ENCODE peak calls at places on chromosomes 1 and 21, in four cellular contexts. J is HuH-7.5, R is cardiac septum, K is NCI-H524. E is an unnamed sample.

GRCh38 chr1:20530901-20531300 is 21.5 kb upstream of the FAM43B start:
- DNase-seq in J (no peak), R (no peak), K (no peak), E (no peak)

GRCh38 chr1:111516008-111516535 is 12.6 kb upstream of the ADORA3 start:
- DNase-seq in J (no peak), R (peak), K (peak), E (no peak)

GRCh38 chr1:231428392-231428791 is 6.3 kb upstream of the EGLN1 start:
- DNase-seq in J (no peak), R (no peak), K (no peak), E (no peak)

GRCh38 chr1:42529724-42530161 is 66.7 kb downstream of the CCDC30 start:
- DNase-seq in J (no peak), R (no peak), K (no peak), E (no peak)

GRCh38 chr1:41802532-41803501 is 115.9 kb downstream of the HIVEP3 start:
- DNase-seq in J (no peak), R (peak), K (peak), E (no peak)

GRCh38 chr21:46469275-46469674 is 10.6 kb downstream of the DIP2A start:
- DNase-seq in J (no peak), R (no peak), K (no peak), E (no peak)

GRCh38 chr1:225824522-225824921 is 14.6 kb downstream of the EPHX1 start:
- DNase-seq in J (no peak), R (no peak), K (peak), E (no peak)

GRCh38 chr1:46186076-46186475 is 9.8 kb upstream of the P3R3URF start:
- DNase-seq in J (no peak), R (no peak), K (no peak), E (no peak)

GRCh38 chr1:177706977-177707376 is 262.9 kb downstream of the SEC16B start:
- DNase-seq in J (no peak), R (no peak), K (no peak), E (no peak)

GRCh38 chr1:207913951-207914350 is 3.0 kb upstream of the CD34 start:
- DNase-seq in J (no peak), R (no peak), K (no peak), E (no peak)

GRCh38 chr21:43340491-43341348 is 86.2 kb downstream of the SIK1 start:
- DNase-seq in J (no peak), R (no peak), K (no peak), E (peak)

GRCh38 chr1:43666608-43667007 is 16.7 kb downstream of the KDM4A start:
- DNase-seq in J (no peak), R (no peak), K (no peak), E (no peak)

GRCh38 chr1:186212574-186213224 is 162.4 kb downstream of the TPR start:
- DNase-seq in J (peak), R (no peak), K (peak), E (peak)

GRCh38 chr1:172321429-172321828 is 99.1 kb upstream of the C1orf105 start:
- DNase-seq in J (no peak), R (no peak), K (peak), E (no peak)

GRCh38 chr1:66300986-66301451 is 232.9 kb upstream of the SGIP1 start:
- DNase-seq in J (no peak), R (no peak), K (no peak), E (no peak)

GRCh38 chr1:12249181-12249580 is 19.4 kb downstream of the VPS13D start:
- DNase-seq in J (no peak), R (no peak), K (no peak), E (no peak)

GRCh38 chr1:67713071-67713806 is 28.2 kb downstream of the GADD45A start:
- DNase-seq in J (no peak), R (no peak), K (peak), E (no peak)

GRCh38 chr1:43822040-43822439 is 111.6 kb upstream of the ARTN start:
- DNase-seq in J (no peak), R (no peak), K (no peak), E (peak)

E was measured in Caco-2.